ENCODE peak calls at places on chromosomes 3 and 15, in eight cellular contexts. W is SJSA1; V is fibroblast of lung; Z is CD8-positive, alpha-beta T cell; F is IMR-90; A is cardiac muscle cell; H is pancreas; C is heart left ventricle. N is an unnamed sample.

GRCh38 chr15:62026707-62027565 is 33.3 kb downstream of the VPS13C start:
- DNase-seq in W (no peak), V (no peak), Z (no peak), F (no peak), A (no peak), H (no peak), C (no peak), N (no peak)

GRCh38 chr3:119149484-119149883 is 3.5 kb downstream of the TEX55 start:
- DNase-seq in W (no peak), V (peak), Z (no peak), F (peak), A (no peak), H (no peak), C (no peak), N (peak)

GRCh38 chr15:84765675-84766074 is 17.3 kb downstream of the ZNF592 start:
- DNase-seq in W (no peak), V (no peak), Z (no peak), F (no peak), A (no peak), H (no peak), C (no peak), N (no peak)

GRCh38 chr15:43253431-43254403 is 13.0 kb downstream of the TGM5 start:
- DNase-seq in W (no peak), V (peak), Z (no peak), F (peak), A (no peak), H (no peak), C (no peak), N (peak)

GRCh38 chr3:16481570-16481897 is 32.0 kb downstream of the RFTN1 start:
- DNase-seq in W (no peak), V (no peak), Z (no peak), F (no peak), A (no peak), H (no peak), C (no peak), N (no peak)

GRCh38 chr15:95604634-95605036 is 725.9 kb upstream of the NR2F2 start:
- DNase-seq in W (no peak), V (peak), Z (no peak), F (peak), A (no peak), H (no peak), C (no peak), N (peak)

GRCh38 chr3:43455233-43455632 is 166.6 kb downstream of the ANO10 start:
- DNase-seq in W (no peak), V (peak), Z (no peak), F (peak), A (peak), H (no peak), C (no peak), N (peak)

GRCh38 chr15:101436526-101436925 is 53.0 kb downstream of the PCSK6 start:
- DNase-seq in W (no peak), V (no peak), Z (no peak), F (no peak), A (no peak), H (no peak), C (no peak), N (no peak)

GRCh38 chr3:175200391-175200790 is 341.3 kb downstream of the NAALADL2 start:
- DNase-seq in W (no peak), V (peak), Z (no peak), F (peak), A (no peak), H (no peak), C (no peak), N (no peak)

GRCh38 chr3:124202754-124203153 is 210.8 kb upstream of the ROPN1 start:
- DNase-seq in W (no peak), V (peak), Z (no peak), F (no peak), A (peak), H (no peak), C (peak), N (peak)

GRCh38 chr3:42264399-42265058 is 1.5 kb downstream of the CCK start:
- DNase-seq in W (peak), V (peak), Z (no peak), F (peak), A (no peak), H (peak), C (peak), N (peak)

GRCh38 chr3:114452176-114452744 is 158.4 kb downstream of the TIGIT start:
- DNase-seq in W (no peak), V (peak), Z (no peak), F (peak), A (no peak), H (no peak), C (no peak), N (no peak)

GRCh38 chr3:171875923-171876412 is 32.8 kb downstream of the TMEM212 start:
- DNase-seq in W (peak), V (peak), Z (no peak), F (peak), A (no peak), H (no peak), C (no peak), N (peak)

GRCh38 chr3:52891164-52891563 is 6.2 kb downstream of the STIMATE start:
- DNase-seq in W (no peak), V (no peak), Z (no peak), F (no peak), A (no peak), H (no peak), C (no peak), N (no peak)

GRCh38 chr15:47688573-47689086 is 28.7 kb upstream of the SEMA6D start:
- DNase-seq in W (no peak), V (peak), Z (no peak), F (peak), A (no peak), H (no peak), C (no peak), N (peak)
- H3K4me3 ChIP-seq in W (no peak), V (no peak), Z (no peak), F (no peak), A (no peak), H (no peak), C (no peak), N (no peak)

GRCh38 chr3:165383381-165383780 is 187.2 kb upstream of the SLITRK3 start:
- DNase-seq in W (no peak), V (no peak), Z (no peak), F (no peak), A (no peak), H (no peak), C (no peak), N (no peak)
- H3K4me3 ChIP-seq in W (no peak), V (no peak), Z (no peak), F (no peak), A (no peak), H (no peak), C (no peak), N (no peak)

GRCh38 chr15:55499158-55499557 is 8.9 kb downstream of the DNAAF4 start:
- DNase-seq in W (no peak), V (no peak), Z (no peak), F (no peak), A (no peak), H (no peak), C (no peak), N (no peak)
- H3K4me3 ChIP-seq in W (no peak), V (no peak), Z (no peak), F (no peak), A (no peak), H (no peak), C (no peak), N (no peak)

DNA sequence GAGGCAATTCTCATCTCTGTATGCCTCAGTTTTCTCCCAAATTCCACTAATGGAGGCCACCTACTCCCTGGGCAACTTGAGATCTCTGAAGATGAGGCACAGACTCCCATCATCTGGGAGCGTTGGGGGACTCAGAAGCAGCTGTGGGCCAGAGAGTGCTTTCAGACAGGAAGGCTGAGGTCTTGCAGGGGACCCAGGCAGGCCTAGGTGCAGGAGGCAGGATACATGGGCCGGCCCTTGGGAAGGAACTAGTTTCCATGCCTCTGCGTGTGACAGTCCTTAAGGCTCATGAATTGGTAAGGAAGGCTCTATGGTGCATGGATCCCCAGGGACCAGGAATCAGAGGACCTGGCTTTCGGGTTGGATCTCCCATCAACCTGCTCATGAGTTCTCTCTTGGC is 14.5 kb downstream of the BMF start:
- DNase-seq in W (no peak), V (no peak), Z (no peak), F (no peak), A (no peak), H (no peak), C (no peak), N (no peak)
- H3K4me3 ChIP-seq in W (no peak), V (no peak), Z (no peak), F (no peak), A (no peak), H (no peak), C (no peak), N (no peak)